ENCODE peak calls at places on chromosomes 7 and 10, in seven cellular contexts. B, J, T, R, W, I and D are unnamed samples.

GRCh38 chr7:1593091-1593866 is 23.4 kb upstream of the PSMG3 start:
- DNase-seq in B (peak; percentile 29), J (no peak), T (no peak), R (no peak), W (no peak), I (no peak), D (peak; percentile 70)

GRCh38 chr10:33026422-33026821 is 68.4 kb upstream of the ITGB1 start:
- DNase-seq in B (no peak), J (no peak), T (no peak), R (no peak), W (no peak), I (no peak), D (no peak)

GRCh38 chr10:72693599-72693915 is 1.6 kb downstream of the MCU start:
- DNase-seq in B (no peak), J (no peak), T (no peak), R (no peak), W (no peak), I (no peak), D (no peak)

GRCh38 chr7:83861-84632 is 108.3 kb upstream of the FAM20C start:
- DNase-seq in B (no peak), J (no peak), T (no peak), R (no peak), W (no peak), I (no peak), D (no peak)

GRCh38 chr7:114631249-114631822 is 216.7 kb downstream of the FOXP2 start:
- DNase-seq in B (no peak), J (no peak), T (no peak), R (no peak), W (no peak), I (no peak), D (no peak)

GRCh38 chr10:34861293-34862004 is 46.4 kb upstream of the PARD3 start:
- DNase-seq in B (no peak), J (no peak), T (no peak), R (no peak), W (no peak), I (no peak), D (no peak)

GRCh38 chr10:117253908-117254307 is 13.0 kb downstream of the SLC18A2 start:
- DNase-seq in B (no peak), J (no peak), T (no peak), R (no peak), W (no peak), I (no peak), D (no peak)

GRCh38 chr10:12418725-12419278 is 69.5 kb downstream of the CAMK1D start:
- DNase-seq in B (no peak), J (no peak), T (no peak), R (no peak), W (no peak), I (no peak), D (no peak)

GRCh38 chr10:79116801-79117723 is 48.3 kb downstream of the ZMIZ1 start:
- DNase-seq in B (no peak), J (no peak), T (peak; percentile 75), R (no peak), W (peak; percentile 33), I (no peak), D (no peak)

GRCh38 chr10:124561206-124561605 is 99.6 kb downstream of the LHPP start:
- DNase-seq in B (no peak), J (no peak), T (no peak), R (no peak), W (no peak), I (no peak), D (no peak)

GRCh38 chr7:125563964-125564529 is 634.4 kb upstream of the POT1 start:
- DNase-seq in B (no peak), J (no peak), T (no peak), R (no peak), W (no peak), I (no peak), D (no peak)

GRCh38 chr7:141960687-141961422 is 12.7 kb downstream of the TAS2R38 start:
- DNase-seq in B (no peak), J (peak; percentile 73), T (peak; percentile 31), R (no peak), W (no peak), I (no peak), D (no peak)

GRCh38 chr7:151876112-151876898 is 610 bp downstream of the PRKAG2 start:
- DNase-seq in B (peak; percentile 61), J (peak; percentile 79), T (peak; percentile 45), R (peak; percentile 40), W (peak; percentile 28), I (no peak), D (peak; percentile 56)

GRCh38 chr10:101875068-101875688 is 31.6 kb upstream of the KCNIP2 start:
- DNase-seq in B (no peak), J (no peak), T (no peak), R (no peak), W (no peak), I (no peak), D (no peak)

GRCh38 chr10:71483135-71483534 is 86.4 kb downstream of the CDH23 start:
- DNase-seq in B (no peak), J (no peak), T (no peak), R (no peak), W (no peak), I (no peak), D (no peak)

DNA sequence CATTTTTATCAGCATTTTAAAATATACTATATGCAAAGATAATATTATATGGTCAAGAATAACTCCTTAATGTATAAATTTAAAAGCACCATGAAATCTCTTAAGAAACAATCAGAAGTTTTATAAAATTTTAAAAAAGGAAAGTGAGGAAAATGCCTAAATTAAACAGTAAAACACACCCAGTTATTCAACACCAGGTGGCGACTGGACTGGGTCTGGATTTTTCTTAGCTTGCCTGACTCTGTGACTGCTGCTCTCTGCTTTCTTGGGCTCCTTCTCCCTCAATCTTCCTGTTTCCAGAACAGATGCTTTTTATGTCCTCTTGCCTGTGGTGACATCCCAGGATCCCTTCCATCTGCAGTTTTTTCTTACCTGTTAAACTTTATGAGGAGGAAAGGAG is 200.3 kb downstream of the BICC1 start:
- DNase-seq in B (no peak), J (no peak), T (no peak), R (no peak), W (no peak), I (no peak), D (no peak)
- TF ChIP-seq CTCF in B (peak; percentile 17), J (no peak), T (no peak), R (no peak), W (no peak), I (peak; percentile 9), D (peak; percentile 28)

DNA sequence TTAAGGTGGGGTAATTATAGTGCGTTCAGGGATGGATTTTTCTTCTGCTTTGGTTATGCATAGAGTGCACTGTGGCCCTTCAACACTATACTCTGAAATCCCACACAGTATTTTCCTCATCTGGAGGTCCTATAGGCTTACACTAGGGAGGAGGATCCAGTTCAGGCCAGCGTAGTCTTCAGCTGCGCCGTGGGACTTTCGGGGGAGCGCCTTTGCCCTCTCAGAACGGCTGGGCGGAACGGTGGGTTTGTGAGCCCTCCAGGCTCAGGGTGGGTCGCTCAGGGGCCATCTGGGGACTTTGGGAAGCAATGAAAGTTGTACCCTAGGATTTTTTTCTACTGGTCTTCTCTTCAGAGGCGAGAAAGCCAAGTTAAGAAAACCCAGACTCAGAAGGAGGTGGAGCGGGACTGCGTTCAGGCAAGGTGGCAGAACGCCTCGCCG is 652 bp upstream of the VPS26A start:
- DNase-seq in B (no peak), J (no peak), T (peak; percentile 50), R (no peak), W (peak; percentile 69), I (peak; percentile 26), D (no peak)
- TF ChIP-seq CTCF in B (no peak), J (no peak), T (no peak), R (no peak), W (no peak), I (no peak), D (peak; percentile 15)

GRCh38 chr7:99628471-99629465 is 12.0 kb downstream of the ZSCAN25 start:
- DNase-seq in B (no peak), J (no peak), T (no peak), R (no peak), W (no peak), I (no peak), D (no peak)

GRCh38 chr7:99626661-99627060 is 9.9 kb downstream of the ZSCAN25 start:
- DNase-seq in B (no peak), J (no peak), T (no peak), R (no peak), W (no peak), I (no peak), D (no peak)

GRCh38 chr7:99627513-99627912 is 10.8 kb downstream of the ZSCAN25 start:
- DNase-seq in B (no peak), J (no peak), T (no peak), R (no peak), W (no peak), I (no peak), D (no peak)

GRCh38 chr7:99629643-99630042 is 12.9 kb downstream of the ZSCAN25 start:
- DNase-seq in B (no peak), J (no peak), T (no peak), R (no peak), W (no peak), I (no peak), D (no peak)

DNA sequence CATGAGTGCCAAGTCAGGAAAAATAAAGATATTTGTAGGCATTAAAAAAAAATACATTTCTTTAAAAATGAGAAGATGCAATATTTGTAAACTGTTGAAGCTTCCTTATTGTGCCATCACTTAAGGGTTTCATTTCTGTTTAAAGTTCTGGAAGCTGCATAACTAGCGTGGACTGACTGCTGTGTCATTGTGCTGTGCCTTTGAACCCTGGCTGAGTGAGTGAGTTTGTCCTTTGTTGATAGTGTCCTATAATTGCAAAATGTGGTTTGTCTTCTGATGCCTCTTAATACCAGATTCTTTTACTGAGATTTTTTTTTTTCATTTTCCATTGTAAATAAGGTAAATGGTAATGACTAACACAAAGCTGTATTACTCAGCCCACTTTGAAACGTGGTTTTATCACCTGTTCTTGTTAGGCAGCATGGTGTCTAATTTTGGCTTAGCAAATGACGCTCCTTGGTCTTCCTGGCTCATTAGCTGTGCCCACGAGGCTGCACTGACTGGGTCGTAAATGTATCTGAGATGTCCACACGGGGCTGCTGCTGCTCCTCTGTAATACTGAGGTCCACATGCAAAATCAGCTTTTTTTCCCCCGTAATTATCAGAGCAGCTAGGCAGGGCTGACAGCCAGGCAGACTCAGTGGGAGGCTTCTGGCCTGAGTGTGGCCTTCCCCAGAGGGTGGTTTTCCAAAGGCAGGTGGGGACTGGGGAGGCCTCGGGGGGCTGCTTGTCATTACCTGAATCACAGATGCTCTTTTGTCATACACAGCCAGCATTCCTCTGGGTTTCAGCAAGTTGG is 14.8 kb downstream of the ZSCAN25 start:
- DNase-seq in B (peak; percentile 50), J (no peak), T (no peak), R (no peak), W (peak; percentile 79), I (no peak), D (peak; percentile 5)
- TF ChIP-seq CTCF in B (peak; percentile 76), J (no peak), T (no peak), R (no peak), W (peak; percentile 56), I (peak; percentile 29), D (no peak)

GRCh38 chr10:73779018-73779417 is 2.8 kb upstream of the CHCHD1 start:
- DNase-seq in B (no peak), J (no peak), T (no peak), R (no peak), W (no peak), I (no peak), D (no peak)

GRCh38 chr10:73773152-73773879 is 8.5 kb upstream of the CHCHD1 start:
- DNase-seq in B (no peak), J (no peak), T (no peak), R (no peak), W (no peak), I (no peak), D (no peak)

GRCh38 chr10:73772280-73773151 is 9.3 kb upstream of the CHCHD1 start:
- DNase-seq in B (peak; percentile 68), J (peak; percentile 80), T (peak; percentile 82), R (peak; percentile 61), W (peak; percentile 92), I (no peak), D (peak; percentile 82)

GRCh38 chr10:73771722-73772279 is 10.0 kb upstream of the CHCHD1 start:
- DNase-seq in B (peak; percentile 57), J (peak; percentile 9), T (peak; percentile 87), R (peak; percentile 66), W (no peak), I (no peak), D (peak; percentile 88)

GRCh38 chr10:73774637-73775036 is 7.2 kb upstream of the CHCHD1 start:
- DNase-seq in B (no peak), J (peak; percentile 31), T (no peak), R (no peak), W (peak; percentile 28), I (no peak), D (peak; percentile 29)
- TF ChIP-seq CTCF in B (peak; percentile 27), J (no peak), T (peak; percentile 32), R (no peak), W (no peak), I (no peak), D (no peak)